ENCODE peak calls at places on chromosomes 7 and 10, in four cellular contexts. V is lower leg skin, F is body of pancreas, L is heart left ventricle. A is an unnamed sample.

GRCh38 chr7:44194069-44194468 is 4.8 kb upstream of the GCK start:
- DNase-seq in V (no peak), F (no peak), L (no peak), A (no peak)

GRCh38 chr7:96300981-96301380 is 20.9 kb downstream of the SLC25A13 start:
- DNase-seq in V (no peak), F (no peak), L (no peak), A (no peak)

GRCh38 chr10:61262486-61263261 is 190.5 kb downstream of the TMEM26 start:
- DNase-seq in V (no peak), F (no peak), L (no peak), A (no peak)

GRCh38 chr7:42091461-42092229 is 145.4 kb downstream of the GLI3 start:
- DNase-seq in V (no peak), F (no peak), L (no peak), A (no peak)

GRCh38 chr10:33706191-33706590 is 371.7 kb upstream of the NRP1 start:
- DNase-seq in V (peak), F (no peak), L (peak), A (no peak)

GRCh38 chr7:118372530-118372929 is 148.0 kb downstream of the ANKRD7 start:
- DNase-seq in V (no peak), F (no peak), L (no peak), A (no peak)

GRCh38 chr7:150974468-150975391 is 3.4 kb downstream of the KCNH2 start:
- DNase-seq in V (no peak), F (peak), L (peak), A (no peak)

GRCh38 chr7:103936558-103936957 is 52.9 kb downstream of the RELN start:
- DNase-seq in V (no peak), F (no peak), L (no peak), A (no peak)

GRCh38 chr7:48255046-48255445 is 83.8 kb downstream of the ABCA13 start:
- DNase-seq in V (no peak), F (no peak), L (no peak), A (no peak)

GRCh38 chr10:130634796-130635195 is 498.6 kb downstream of the GLRX3 start:
- DNase-seq in V (no peak), F (no peak), L (no peak), A (no peak)

GRCh38 chr10:51073461-51074237 is 638 bp upstream of the PRKG1 start:
- DNase-seq in V (no peak), F (peak), L (peak), A (peak)

GRCh38 chr10:126597206-126597605 is 73.3 kb downstream of the C10orf90 start:
- DNase-seq in V (no peak), F (no peak), L (no peak), A (no peak)

GRCh38 chr7:107920048-107920772 is 29.2 kb downstream of the DLD start:
- DNase-seq in V (no peak), F (no peak), L (no peak), A (no peak)
- TF ChIP-seq POLR2A in V (no peak), F (no peak), L (no peak), A (no peak)

DNA sequence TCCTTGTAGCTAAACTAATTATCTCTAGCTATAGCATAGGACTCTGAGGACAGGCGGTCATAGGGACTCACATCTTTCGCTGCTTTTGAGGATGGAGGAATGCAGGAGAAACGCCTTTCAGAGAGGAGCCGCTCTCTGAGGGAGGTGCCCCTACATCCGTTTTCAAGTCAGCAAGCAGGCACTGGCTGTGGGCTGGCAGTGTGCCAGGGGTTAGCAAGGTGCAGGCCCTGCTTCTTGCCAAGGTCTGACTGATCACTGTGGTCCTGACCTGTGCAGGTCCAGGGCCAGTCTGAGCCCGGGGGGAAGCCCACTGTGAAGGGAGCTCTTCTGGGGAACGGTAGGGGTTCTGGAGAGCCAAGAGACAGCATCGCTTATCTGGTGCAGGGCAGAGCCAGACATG is 89.4 kb downstream of the SH3PXD2A start:
- DNase-seq in V (no peak), F (peak), L (peak), A (no peak)
- TF ChIP-seq POLR2A in V (no peak), F (no peak), L (no peak), A (no peak)

DNA sequence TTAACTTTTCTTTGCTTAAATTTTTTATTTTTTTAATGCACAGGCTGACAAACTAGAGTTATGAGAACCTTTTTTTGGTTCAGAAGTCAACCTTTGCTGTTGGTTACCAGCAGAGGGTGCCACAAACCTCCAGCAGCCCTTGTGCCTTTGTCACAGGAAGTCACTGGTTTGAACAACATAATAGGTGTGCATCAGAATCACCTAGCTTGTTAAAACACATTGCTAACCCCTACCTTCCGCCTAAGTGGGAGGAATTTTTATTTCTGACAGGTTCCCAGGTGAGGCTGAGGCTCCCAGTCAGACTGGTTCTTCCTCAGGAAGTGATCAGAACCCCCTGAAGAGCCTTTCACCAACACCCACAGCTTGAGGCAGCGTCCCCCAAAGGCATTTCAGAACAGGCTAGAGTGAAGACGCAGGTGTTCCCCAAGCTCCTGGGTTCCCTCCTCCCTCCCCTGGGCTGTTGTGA is 22.6 kb upstream of the VDAC2 start:
- DNase-seq in V (peak), F (peak), L (peak), A (peak)
- TF ChIP-seq POLR2A in V (no peak), F (no peak), L (no peak), A (no peak)

DNA sequence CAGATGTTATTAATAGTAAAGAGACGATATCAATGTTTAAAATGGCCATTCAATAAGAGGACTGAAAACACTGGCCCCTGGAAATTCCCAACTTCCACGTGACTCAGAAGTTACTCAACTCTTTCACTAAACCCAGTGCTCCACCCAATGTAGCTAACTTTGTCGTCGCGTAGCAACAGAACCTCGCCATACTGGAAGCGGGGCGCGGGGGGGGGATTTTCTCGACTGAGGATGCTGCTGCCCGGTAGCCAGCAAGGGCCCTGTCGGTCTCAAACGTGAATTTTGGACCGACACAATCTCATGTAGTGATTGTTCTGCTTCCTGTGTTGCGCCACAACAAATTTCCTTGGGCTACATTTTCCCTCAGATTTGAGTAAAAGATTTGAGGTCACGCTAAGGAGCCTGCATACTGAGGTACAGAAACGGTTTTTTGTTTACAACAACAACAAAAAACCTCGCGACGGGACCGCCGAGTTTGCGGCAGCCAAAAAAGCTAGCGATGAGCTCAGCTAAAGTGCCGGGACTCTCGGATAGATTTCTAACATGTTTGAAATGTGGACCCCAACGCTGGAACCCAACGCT is 977 bp upstream of the SFR1 start:
- DNase-seq in V (peak), F (peak), L (peak), A (peak)
- TF ChIP-seq POLR2A in V (no peak), F (no peak), L (no peak), A (peak)

GRCh38 chr7:2804227-2804763 is 39.8 kb downstream of the GNA12 start:
- DNase-seq in V (no peak), F (no peak), L (no peak), A (no peak)

GRCh38 chr7:2803342-2803692 is 40.8 kb downstream of the GNA12 start:
- DNase-seq in V (no peak), F (no peak), L (no peak), A (no peak)

GRCh38 chr7:2803755-2804154 is 40.4 kb downstream of the GNA12 start:
- DNase-seq in V (no peak), F (no peak), L (no peak), A (no peak)

GRCh38 chr7:2802082-2802481 is 42.0 kb downstream of the GNA12 start:
- DNase-seq in V (no peak), F (no peak), L (no peak), A (no peak)

DNA sequence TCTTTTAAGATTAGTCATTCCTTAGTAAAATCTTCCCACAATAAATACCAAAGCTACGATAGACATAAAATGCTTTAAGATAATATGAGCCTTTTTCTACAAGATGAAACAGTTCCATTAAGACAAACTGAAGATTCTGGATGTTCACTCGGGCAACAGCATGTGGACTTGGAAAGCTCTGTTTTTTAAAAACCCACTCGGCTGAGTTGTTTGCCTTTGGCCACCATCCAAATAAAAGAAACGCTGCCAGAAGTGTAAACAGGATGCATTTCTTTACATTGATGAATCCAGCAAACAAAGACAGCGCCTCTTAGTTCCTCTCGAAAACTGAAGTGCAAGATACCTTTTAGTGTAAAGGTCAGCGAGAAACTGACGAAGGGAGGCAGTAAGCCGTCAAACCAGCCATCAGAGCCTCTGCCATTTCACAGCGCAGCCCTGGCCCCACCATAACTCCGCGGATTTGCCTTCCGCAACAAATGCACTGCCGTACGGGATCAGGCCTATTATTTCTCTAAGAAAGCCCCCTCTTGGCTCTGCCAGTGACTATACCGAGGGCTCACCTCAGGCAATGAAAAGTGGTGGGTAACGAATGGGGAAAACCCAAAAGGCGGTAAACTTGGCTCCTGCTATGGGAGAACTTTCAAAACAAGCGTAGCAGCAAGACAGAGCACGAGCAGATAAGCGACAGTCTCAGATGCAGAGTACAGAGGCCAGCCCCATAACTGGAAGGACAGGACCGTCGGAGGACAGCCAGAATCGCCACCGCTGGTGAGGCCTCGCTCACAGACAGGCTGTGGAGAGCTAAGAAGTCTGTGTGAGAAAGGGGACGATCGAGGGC is 41.4 kb downstream of the GNA12 start:
- DNase-seq in V (no peak), F (no peak), L (peak), A (no peak)
- TF ChIP-seq POLR2A in V (no peak), F (no peak), L (no peak), A (no peak)

DNA sequence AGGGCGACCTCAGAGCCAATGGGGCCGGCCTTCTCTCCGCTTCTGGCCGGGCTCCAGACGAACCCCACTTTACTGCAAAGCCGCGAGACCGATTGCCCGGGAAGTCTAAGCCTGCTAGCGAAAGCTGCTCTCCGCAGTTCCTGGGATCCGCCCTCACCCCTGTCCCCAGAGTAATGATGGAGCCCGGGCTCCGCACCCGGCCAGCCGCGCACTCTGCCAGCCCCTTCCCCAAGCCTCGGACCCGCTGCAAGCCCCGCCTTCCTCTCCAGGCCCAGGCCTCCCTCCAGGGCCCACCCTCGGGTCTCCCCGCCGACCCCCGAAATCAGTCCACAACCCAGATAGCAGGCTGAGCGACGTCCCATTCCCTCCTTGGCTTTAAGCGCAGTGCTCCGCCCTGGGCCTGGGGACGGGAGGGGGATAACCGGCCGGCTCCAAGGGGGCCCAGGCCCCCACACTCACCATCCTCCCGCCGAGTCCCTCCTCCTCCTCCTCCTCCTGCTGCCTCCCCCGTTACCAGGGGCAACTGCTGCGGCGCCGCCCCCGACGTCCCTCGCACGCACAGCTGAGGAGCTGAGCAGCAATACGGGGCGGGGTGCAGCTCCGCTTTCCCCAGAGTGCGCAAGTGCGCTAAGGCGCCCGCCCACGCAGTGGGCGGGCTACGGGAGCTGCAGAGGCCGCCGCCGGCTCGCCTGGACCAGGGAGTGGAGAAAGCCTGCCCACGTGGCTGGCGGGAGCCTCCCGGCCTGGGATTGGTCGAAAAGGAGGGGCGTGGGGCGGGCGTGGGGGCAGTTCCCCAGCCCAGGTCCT is at the start of gene ARL3:
- DNase-seq in V (peak), F (peak), L (peak), A (peak)
- TF ChIP-seq POLR2A in V (no peak), F (no peak), L (no peak), A (peak)

DNA sequence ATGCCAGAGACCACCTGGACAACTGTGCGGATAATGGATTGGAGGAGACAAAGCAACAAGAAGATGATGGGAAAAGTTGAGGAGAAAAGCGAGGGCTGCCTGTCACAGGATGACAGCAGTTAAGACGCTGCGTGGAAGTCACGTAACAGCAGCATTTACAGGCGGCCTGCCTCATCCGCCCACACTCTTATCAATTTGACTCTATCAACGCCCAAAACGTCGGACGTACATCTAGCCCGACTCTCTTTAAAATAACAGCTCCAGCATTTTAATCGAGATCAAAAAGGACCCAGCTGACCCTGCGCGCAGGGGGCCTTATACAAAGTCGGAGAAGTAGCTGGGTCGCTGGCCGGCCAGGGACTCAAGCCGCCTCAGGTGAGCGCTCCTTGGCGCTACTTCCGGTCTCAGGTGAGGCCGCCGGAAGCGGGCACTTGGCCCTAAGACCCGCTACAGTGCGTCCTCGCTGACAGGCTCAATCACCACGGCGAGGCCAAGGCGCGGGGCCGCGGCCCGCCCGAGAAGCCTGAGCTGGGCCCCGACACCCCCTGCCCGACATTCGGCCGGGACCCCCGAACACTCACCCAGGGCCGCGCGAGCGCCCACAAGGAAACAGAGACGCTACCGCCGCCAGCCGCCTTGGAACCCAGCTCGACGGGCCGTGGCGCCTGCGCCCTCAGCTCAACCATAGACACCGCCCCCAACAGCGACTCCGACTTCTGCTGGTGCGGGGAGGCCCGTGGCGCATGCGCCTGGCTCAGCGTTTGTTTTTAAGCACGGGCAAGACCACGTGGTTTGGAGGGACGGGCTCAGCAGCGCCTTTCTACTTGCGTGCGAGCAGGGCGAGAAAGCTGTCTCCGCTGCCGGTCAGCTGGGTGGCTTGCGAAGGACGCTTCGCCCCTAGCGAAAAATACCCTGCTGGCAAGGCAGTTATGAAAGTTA is at the start of gene ERCC6:
- DNase-seq in V (peak), F (peak), L (peak), A (peak)
- TF ChIP-seq POLR2A in V (no peak), F (peak), L (no peak), A (peak)